ENCODE peak calls at places on chromosomes 16 and 17, in seven cellular contexts. B is left ventricle myocardium inferior, O is body of pancreas, S is skeletal muscle cell, I is AG10803, T is HCT116, P is A673. Y is an unnamed sample.

GRCh38 chr16:20074089-20074956 is 633 bp upstream of the GPR139 start:
- DNase-seq in O (no peak), P (no peak), S (no peak), I (no peak), B (no peak), T (no peak), Y (no peak)

GRCh38 chr16:88383401-88384221 is 852 bp downstream of the ZNF469 start:
- DNase-seq in O (peak; percentile 38), I (peak; percentile 58), S (no peak), B (peak; percentile 46), T (peak; percentile 28), P (no peak), Y (no peak)

GRCh38 chr16:24944206-24944605 is 71.0 kb downstream of the ARHGAP17 start:
- DNase-seq in B (no peak), T (no peak), I (no peak), S (no peak), O (no peak), P (no peak), Y (no peak)

GRCh38 chr17:20091161-20092029 is 82.2 kb downstream of the SPECC1 start:
- DNase-seq in I (peak; percentile 80), O (no peak), T (no peak), S (peak; percentile 92), P (no peak), B (peak; percentile 45), Y (peak; percentile 88)

GRCh38 chr16:66480265-66481080 is 53.4 kb downstream of the BEAN1 start:
- DNase-seq in S (no peak), T (no peak), P (no peak), B (no peak), O (no peak), I (no peak), Y (peak; percentile 60)

GRCh38 chr16:16144416-16144815 is 78.9 kb downstream of the ABCC6 start:
- DNase-seq in P (no peak), O (no peak), B (no peak), T (no peak), S (no peak), I (no peak), Y (no peak)

GRCh38 chr17:50272711-50273653 is 1.3 kb upstream of the TMEM92 start:
- DNase-seq in B (peak; percentile 58), T (no peak), I (peak; percentile 67), O (peak; percentile 60), P (peak; percentile 64), S (no peak), Y (no peak)

GRCh38 chr17:8720596-8720995 is 24.0 kb downstream of the CCDC42 start:
- DNase-seq in O (no peak), T (no peak), B (no peak), P (no peak), I (no peak), S (no peak), Y (no peak)

GRCh38 chr16:65287307-65287706 is 165.4 kb upstream of the CDH11 start:
- DNase-seq in O (no peak), S (no peak), I (no peak), P (no peak), B (no peak), T (no peak), Y (no peak)

GRCh38 chr16:48413291-48413690 is 28.1 kb upstream of the SIAH1 start:
- DNase-seq in S (no peak), I (no peak), P (no peak), T (no peak), O (no peak), B (no peak), Y (no peak)

GRCh38 chr17:76076765-76077581 is 2.0 kb upstream of the ZACN start:
- DNase-seq in P (no peak), S (no peak), T (no peak), I (no peak), B (no peak), O (no peak), Y (no peak)

GRCh38 chr17:34673995-34674900 is 94.9 kb downstream of the TMEM132E start:
- DNase-seq in P (no peak), I (no peak), B (no peak), O (no peak), T (no peak), S (no peak), Y (no peak)

GRCh38 chr16:54175169-54175551 is 111.4 kb downstream of the IRX3 start:
- DNase-seq in P (no peak), B (no peak), S (no peak), T (no peak), O (peak; percentile 50), I (no peak), Y (no peak)
- H3K4me3 ChIP-seq in P (no peak overlapping the region), B (no peak overlapping the region), S (no peak overlapping the region), T (no peak overlapping the region), O (no peak overlapping the region), I (no peak overlapping the region), Y (no peak overlapping the region)

GRCh38 chr16:67561501-67561823 is 864 bp upstream of the CTCF start:
- DNase-seq in P (no peak), I (no peak), B (no peak), S (no peak), O (no peak), T (no peak), Y (no peak)
- H3K4me3 ChIP-seq in P (peak overlapping the region; percentile 98), I (peak overlapping the region; percentile 75), B (peak overlapping the region; percentile 76), S (peak overlapping the region; percentile 87), O (peak overlapping the region; percentile 23), T (peak overlapping the region; percentile 66), Y (peak overlapping the region; percentile 99)

GRCh38 chr17:4945176-4945943 is 3.0 kb downstream of the PFN1 start:
- DNase-seq in S (peak; percentile 66), O (peak; percentile 70), P (peak; percentile 73), I (peak; percentile 91), T (peak; percentile 82), B (peak; percentile 72), Y (peak; percentile 67)

GRCh38 chr17:4942760-4943508 is 2.9 kb downstream of the RNF167 start:
- DNase-seq in I (no peak), T (no peak), O (no peak), B (no peak), S (no peak), P (no peak), Y (no peak)

GRCh38 chr17:4945944-4946280 is 2.4 kb downstream of the PFN1 start:
- DNase-seq in S (no peak), B (no peak), I (no peak), O (no peak), P (no peak), T (no peak), Y (no peak)

GRCh38 chr17:4944163-4944553 is 4.1 kb downstream of the RNF167 start:
- DNase-seq in P (no peak), I (no peak), S (no peak), O (no peak), B (no peak), T (no peak), Y (no peak)

DNA sequence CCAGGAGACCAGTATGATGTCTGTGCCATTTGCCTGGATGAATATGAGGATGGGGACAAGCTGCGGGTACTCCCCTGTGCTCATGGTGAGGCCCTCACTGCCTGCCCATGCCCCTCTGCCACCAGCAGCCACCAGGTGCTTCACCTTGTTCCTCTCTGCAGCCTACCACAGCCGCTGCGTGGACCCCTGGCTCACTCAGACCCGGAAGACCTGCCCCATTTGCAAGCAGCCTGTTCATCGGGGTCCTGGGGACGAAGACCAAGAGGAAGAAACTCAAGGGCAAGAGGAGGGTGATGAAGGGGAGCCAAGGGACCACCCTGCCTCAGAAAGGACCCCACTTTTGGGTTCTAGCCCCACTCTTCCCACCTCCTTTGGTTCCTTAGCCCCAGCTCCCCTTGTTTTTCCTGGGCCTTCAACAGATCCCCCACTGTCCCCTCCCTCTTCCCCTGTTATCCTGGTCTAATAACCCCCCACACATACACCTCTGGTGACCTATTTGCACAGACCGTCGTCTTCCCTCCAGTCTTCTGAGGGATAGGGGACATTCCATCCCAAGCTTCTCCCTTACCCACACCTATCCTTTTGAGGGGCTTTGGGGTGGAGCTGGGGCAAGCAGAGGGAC is 3.7 kb downstream of the PFN1 start:
- DNase-seq in B (no peak), O (no peak), T (no peak), S (no peak), P (no peak), I (no peak), Y (no peak)
- H3K4me3 ChIP-seq in B (peak overlapping the region; percentile 99), O (no peak overlapping the region), T (peak overlapping the region; percentile 97), S (no peak overlapping the region), P (no peak overlapping the region), I (peak overlapping the region; percentile 97), Y (peak overlapping the region; percentile 94)

DNA sequence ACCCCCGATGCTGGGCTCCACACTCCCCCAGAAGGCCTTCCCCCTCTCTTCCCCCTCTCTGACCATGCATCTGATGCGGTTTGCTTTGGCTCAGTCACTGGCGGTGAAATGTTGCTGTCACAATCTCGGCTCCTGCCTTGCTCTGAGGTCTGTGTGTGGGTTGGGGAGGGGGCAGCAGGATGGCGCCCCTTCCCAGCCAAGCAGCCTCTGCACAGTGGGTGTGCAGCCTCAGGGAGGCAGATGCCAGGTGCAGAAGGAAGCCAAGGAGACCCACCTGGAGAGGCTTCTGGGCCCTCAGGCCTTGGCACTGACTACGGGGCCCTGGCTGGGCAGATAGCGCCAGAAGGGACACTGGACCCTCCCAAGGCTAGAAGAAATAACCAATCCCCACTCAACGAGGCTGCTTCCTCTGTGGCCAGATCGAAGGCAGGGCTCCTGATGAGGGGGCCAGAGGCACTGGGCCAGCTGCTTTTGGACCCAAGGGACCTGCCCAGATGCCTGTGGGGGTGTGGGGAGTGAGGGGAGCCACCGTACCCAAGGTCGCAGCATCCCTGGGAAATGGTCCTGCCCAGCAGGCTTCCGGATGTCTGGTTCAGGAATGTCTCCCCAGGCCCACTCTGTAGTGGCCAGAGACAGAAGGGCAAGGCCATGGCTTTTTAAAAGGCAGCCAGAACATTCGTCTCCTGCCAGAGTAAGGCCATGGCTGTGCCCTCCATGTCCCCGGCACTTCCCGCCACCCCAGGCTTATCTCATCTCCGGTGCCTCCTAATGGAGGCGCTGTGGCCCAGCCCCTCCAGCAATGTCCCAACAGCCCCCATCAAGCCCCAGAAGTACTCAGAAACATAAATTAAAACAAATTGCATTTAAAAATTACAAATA is 43.4 kb upstream of the SLC38A10 start:
- DNase-seq in S (no peak), T (no peak), B (no peak), P (no peak), I (no peak), O (peak; percentile 41), Y (no peak)
- H3K4me3 ChIP-seq in S (no peak overlapping the region), T (no peak overlapping the region), B (no peak overlapping the region), P (no peak overlapping the region), I (no peak overlapping the region), O (no peak overlapping the region), Y (no peak overlapping the region)

DNA sequence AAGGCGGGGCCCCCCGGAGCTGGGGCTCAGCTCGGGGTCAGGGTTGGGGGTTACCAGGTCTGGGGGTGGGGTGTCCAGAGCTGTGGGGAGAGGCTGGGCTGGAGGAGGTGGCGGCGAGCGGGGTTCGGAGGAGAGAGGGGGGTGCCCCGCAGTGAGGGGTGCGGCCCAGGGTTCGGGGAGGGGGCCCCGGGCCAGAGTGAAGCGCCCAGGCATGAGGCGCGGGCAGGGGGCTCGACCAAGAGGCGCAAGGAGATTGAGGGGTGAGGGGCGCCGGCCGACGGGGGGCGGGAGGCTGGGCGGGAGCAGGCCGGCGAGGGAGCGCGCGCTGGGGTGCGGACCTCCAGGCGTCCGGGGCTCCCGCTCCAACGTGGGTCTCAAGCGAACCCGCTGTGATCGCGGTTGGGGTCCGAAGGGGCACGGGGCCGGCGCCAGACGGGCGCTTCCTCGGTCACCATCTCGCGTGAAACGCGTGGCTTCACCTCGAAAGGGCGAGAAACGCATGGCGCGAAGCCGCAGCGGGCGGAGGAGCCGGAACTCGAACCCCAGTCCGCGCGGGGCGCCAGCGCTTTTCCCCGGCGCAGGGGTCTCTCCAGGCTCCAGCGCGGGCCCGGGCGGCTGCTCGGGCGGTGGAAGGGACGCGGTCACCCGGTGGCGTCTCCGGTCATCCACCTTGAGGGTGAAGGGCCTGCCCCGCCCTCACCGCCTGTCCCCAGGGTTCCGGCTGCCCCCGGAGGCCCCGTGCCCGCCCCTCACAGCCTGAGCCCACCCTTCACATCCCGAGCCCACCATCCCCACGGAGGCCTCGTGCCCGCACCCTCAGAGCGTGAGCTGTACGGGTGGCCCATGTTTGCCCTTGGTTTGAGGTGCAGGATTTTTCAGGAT is 856 bp downstream of the CPNE7 start:
- DNase-seq in B (no peak), T (no peak), O (no peak), S (no peak), I (no peak), P (no peak), Y (no peak)
- H3K4me3 ChIP-seq in B (peak overlapping the region; percentile 56), T (peak overlapping the region; percentile 71), O (no peak overlapping the region), S (peak overlapping the region; percentile 58), I (peak overlapping the region; percentile 36), P (peak overlapping the region; percentile 66), Y (no peak overlapping the region)